ENCODE peak calls at places on chromosomes 1 and 21, in eight cellular contexts. D, C, R, M, W, L, F and Y are unnamed samples.

GRCh38 chr1:241274693-241275092 is 82.3 kb downstream of the RGS7 start:
- DNase-seq in C (no peak), L (no peak), D (no peak), R (no peak), F (no peak), W (no peak), M (no peak), Y (no peak)

GRCh38 chr21:44931137-44931500 is 8.7 kb upstream of the SLX9 start:
- DNase-seq in L (peak), W (peak), C (peak), F (no peak), R (no peak), D (no peak), M (peak), Y (no peak)

GRCh38 chr1:216034506-216034905 is 388.7 kb downstream of the USH2A start:
- DNase-seq in F (no peak), C (no peak), M (no peak), L (no peak), D (peak), R (no peak), W (no peak), Y (peak)

GRCh38 chr1:81801834-81802531 is 1.2 kb downstream of the ADGRL2 start:
- DNase-seq in L (peak), M (peak), W (peak), C (peak), R (peak), F (peak), D (peak), Y (peak)

GRCh38 chr1:213163278-213163711 is 112.3 kb downstream of the RPS6KC1 start:
- DNase-seq in F (no peak), M (peak), C (no peak), D (no peak), R (no peak), W (no peak), L (peak), Y (no peak)

GRCh38 chr1:230643887-230644286 is 1.6 kb downstream of the COG2 start:
- DNase-seq in M (peak), W (no peak), D (no peak), L (peak), R (no peak), F (no peak), C (peak), Y (no peak)

GRCh38 chr1:203402609-203403337 is 51.9 kb upstream of the FMOD start:
- DNase-seq in W (no peak), D (peak), F (no peak), R (no peak), C (peak), L (peak), M (peak), Y (no peak)

GRCh38 chr1:232267837-232268598 is 361.9 kb downstream of the SIPA1L2 start:
- DNase-seq in C (no peak), D (no peak), F (no peak), W (no peak), L (no peak), M (no peak), R (no peak), Y (no peak)

GRCh38 chr1:17119744-17120482 is 662 bp upstream of the PADI2 start:
- DNase-seq in W (no peak), R (no peak), M (no peak), L (no peak), D (no peak), F (no peak), C (no peak), Y (no peak)

GRCh38 chr1:228283476-228284147 is 75.8 kb downstream of the OBSCN start:
- DNase-seq in R (no peak), W (peak), M (no peak), F (peak), D (no peak), L (no peak), C (no peak), Y (no peak)

GRCh38 chr1:228285661-228286504 is 78.0 kb downstream of the OBSCN start:
- DNase-seq in C (no peak), M (no peak), F (peak), D (no peak), W (peak), R (no peak), L (no peak), Y (no peak)

GRCh38 chr1:228284148-228284495 is 76.3 kb downstream of the OBSCN start:
- DNase-seq in M (no peak), L (no peak), C (no peak), W (no peak), R (no peak), D (no peak), F (no peak), Y (no peak)

GRCh38 chr1:228283043-228283371 is 75.2 kb downstream of the OBSCN start:
- DNase-seq in L (no peak), R (no peak), C (no peak), D (no peak), F (peak), M (no peak), W (peak), Y (no peak)

GRCh38 chr1:228284521-228284920 is 76.7 kb downstream of the OBSCN start:
- DNase-seq in L (no peak), D (no peak), F (no peak), W (no peak), R (no peak), M (no peak), C (no peak), Y (no peak)
- TF ChIP-seq CTCF in L (no peak), D (no peak), F (no peak), W (no peak), R (no peak), M (no peak), C (no peak), Y (no peak)

GRCh38 chr1:15557594-15557993 is 27.3 kb downstream of the AGMAT start:
- DNase-seq in D (no peak), M (no peak), C (no peak), R (no peak), F (no peak), W (no peak), L (peak), Y (no peak)

GRCh38 chr1:15557008-15557407 is 27.8 kb downstream of the AGMAT start:
- DNase-seq in D (no peak), W (no peak), L (no peak), C (no peak), R (no peak), M (no peak), F (no peak), Y (no peak)

GRCh38 chr1:15558516-15558915 is 26.3 kb downstream of the AGMAT start:
- DNase-seq in C (no peak), D (no peak), W (no peak), M (no peak), R (no peak), F (no peak), L (no peak), Y (no peak)

DNA sequence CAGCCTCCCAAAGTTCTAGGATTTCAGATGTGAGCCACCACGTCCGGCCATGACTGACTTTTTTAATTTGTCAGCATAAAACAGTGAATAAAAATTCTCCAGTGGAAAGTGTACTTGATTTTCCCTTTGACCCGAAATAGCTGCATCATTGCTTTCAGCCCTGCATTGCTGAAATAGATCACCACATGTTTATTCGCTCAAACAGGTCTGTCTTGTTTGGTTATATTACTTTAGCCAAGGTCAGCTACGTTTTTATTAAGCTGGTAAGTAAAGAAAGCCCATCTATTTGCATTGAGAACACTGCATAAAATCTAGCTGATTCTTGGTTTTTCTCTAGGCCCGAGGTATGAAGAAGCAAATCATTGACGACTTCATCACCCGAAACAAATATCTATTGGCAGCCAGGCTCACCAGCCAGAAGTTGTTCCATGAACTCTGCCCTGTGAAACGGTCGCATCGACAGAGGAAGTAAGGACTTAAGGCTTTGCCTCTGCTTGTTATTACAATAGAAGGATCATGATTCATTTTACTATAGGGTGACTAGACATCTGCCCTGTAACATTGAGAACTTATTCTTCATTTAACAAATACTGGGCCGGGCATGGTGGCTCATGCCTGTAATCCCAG is 25.5 kb downstream of the AGMAT start:
- DNase-seq in M (no peak), F (no peak), R (no peak), D (peak), W (no peak), L (no peak), C (no peak), Y (no peak)
- TF ChIP-seq CTCF in M (no peak), F (no peak), R (no peak), D (no peak), W (no peak), L (no peak), C (no peak), Y (no peak)

GRCh38 chr1:234680331-234680904 is 70.4 kb upstream of the IRF2BP2 start:
- DNase-seq in R (no peak), W (no peak), L (no peak), D (no peak), M (no peak), C (no peak), F (no peak), Y (no peak)
- TF ChIP-seq CTCF in R (no peak), W (no peak), L (no peak), D (no peak), M (no peak), C (no peak), F (no peak), Y (no peak)

GRCh38 chr21:17513214-17514123 is 626 bp downstream of the CXADR start:
- DNase-seq in C (peak), F (no peak), L (peak), W (peak), M (peak), R (peak), D (peak), Y (peak)
- TF ChIP-seq CTCF in C (peak), F (no peak), L (no peak), W (no peak), M (no peak), R (no peak), D (no peak), Y (no peak)

DNA sequence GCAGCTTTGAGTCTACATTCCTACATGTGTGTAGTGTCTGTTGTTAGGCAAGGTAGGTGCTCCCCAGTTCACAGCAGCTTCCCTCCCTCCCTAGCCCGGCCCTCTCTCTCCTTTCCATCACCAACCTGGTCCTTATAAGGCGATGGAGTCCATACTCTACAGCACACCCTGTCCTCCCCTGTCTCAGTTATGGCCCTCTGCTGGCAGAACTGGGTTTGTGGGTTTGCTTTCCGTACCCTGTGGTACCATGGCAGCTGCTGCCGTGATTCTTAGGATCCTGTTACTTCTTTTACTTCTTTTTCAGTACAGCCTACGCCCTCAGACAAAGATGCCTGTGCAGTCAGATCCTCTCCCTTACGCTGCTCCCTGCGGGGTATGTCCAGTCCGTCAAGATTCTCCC is 31.7 kb downstream of the AK5 start:
- DNase-seq in R (no peak), L (peak), F (no peak), M (peak), W (no peak), D (no peak), C (peak), Y (peak)
- TF ChIP-seq CTCF in R (no peak), L (peak), F (no peak), M (peak), W (peak), D (no peak), C (peak), Y (peak)

GRCh38 chr21:26834181-26834945 is 10.8 kb downstream of the ADAMTS1 start:
- DNase-seq in F (no peak), M (peak), L (no peak), C (peak), W (no peak), R (no peak), D (no peak), Y (no peak)
- TF ChIP-seq CTCF in F (no peak), M (peak), L (peak), C (peak), W (peak), R (no peak), D (no peak), Y (peak)

GRCh38 chr1:206798384-206798996 is 26.2 kb upstream of the IL10 start:
- DNase-seq in R (no peak), F (no peak), M (no peak), W (no peak), C (no peak), L (no peak), D (no peak), Y (no peak)
- TF ChIP-seq CTCF in R (no peak), F (no peak), M (no peak), W (no peak), C (no peak), L (no peak), D (no peak), Y (no peak)

DNA sequence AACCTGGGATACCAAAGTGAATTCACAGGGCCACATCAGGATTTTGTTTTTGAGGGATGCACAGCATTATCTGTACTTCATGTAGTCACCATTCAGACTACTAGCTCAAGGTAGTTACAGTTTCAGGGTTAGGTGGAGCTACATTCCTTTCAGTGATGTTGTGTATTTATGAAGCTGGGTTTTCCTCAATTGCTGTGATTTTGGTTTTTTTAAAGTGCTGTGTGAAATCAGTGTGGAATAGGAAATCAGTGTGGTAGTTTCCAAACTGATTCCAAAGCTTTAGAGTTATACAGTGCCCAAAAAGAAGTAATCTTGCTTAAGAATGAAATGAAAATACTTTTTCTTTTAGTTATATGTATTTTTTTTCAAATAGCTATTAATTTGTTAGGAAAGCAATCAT is 95.8 kb downstream of the PKN2 start:
- DNase-seq in L (no peak), W (no peak), M (no peak), F (no peak), C (no peak), D (no peak), R (no peak), Y (no peak)
- TF ChIP-seq CTCF in L (no peak), W (no peak), M (no peak), F (no peak), C (no peak), D (no peak), R (no peak), Y (no peak)

GRCh38 chr21:35859677-35860076 is 200.6 kb downstream of the SETD4 start:
- DNase-seq in R (no peak), F (no peak), L (no peak), M (no peak), D (no peak), C (no peak), W (no peak), Y (no peak)

GRCh38 chr21:35854281-35854680 is 206.0 kb downstream of the SETD4 start:
- DNase-seq in D (no peak), C (no peak), W (no peak), L (no peak), R (no peak), F (peak), M (no peak), Y (no peak)

GRCh38 chr21:35855463-35855862 is 204.9 kb downstream of the SETD4 start:
- DNase-seq in C (no peak), L (peak), R (no peak), M (no peak), F (no peak), D (no peak), W (no peak), Y (no peak)

GRCh38 chr21:35860181-35860869 is 200.0 kb downstream of the SETD4 start:
- DNase-seq in C (no peak), L (no peak), W (no peak), D (no peak), R (no peak), F (no peak), M (no peak), Y (no peak)

GRCh38 chr21:35857082-35857481 is 203.2 kb downstream of the SETD4 start:
- DNase-seq in F (peak), C (no peak), D (no peak), R (no peak), L (no peak), M (no peak), W (no peak), Y (no peak)
- TF ChIP-seq CTCF in F (no peak), C (no peak), D (no peak), R (no peak), L (no peak), M (no peak), W (no peak), Y (no peak)

GRCh38 chr1:56754713-56755505 is 64.3 kb downstream of the FYB2 start:
- DNase-seq in W (no peak), D (no peak), C (no peak), L (no peak), R (no peak), M (no peak), F (no peak), Y (no peak)

GRCh38 chr1:56755911-56756310 is 63.3 kb downstream of the FYB2 start:
- DNase-seq in R (no peak), F (no peak), M (no peak), L (no peak), D (no peak), C (no peak), W (no peak), Y (no peak)

GRCh38 chr1:56758135-56758534 is 61.1 kb downstream of the FYB2 start:
- DNase-seq in C (no peak), L (no peak), D (peak), M (no peak), F (no peak), R (no peak), W (peak), Y (peak)
- TF ChIP-seq CTCF in C (no peak), L (peak), D (no peak), M (no peak), F (no peak), R (no peak), W (peak), Y (no peak)